ENCODE peak calls at places on chromosomes 11 and 22, in five cellular contexts. N is NCI-H460; L is iPS DF 19.7; V is posterior vena cava; C is activated T-cell treated with anti-CD3 and anti-CD28 coated beads, Interleukin-2, amount 50 U/mL, for 72 hours. G is an unnamed sample.

GRCh38 chr11:111913997-111914396 is 1.5 kb downstream of the HSPB2 start:
- DNase-seq in L (no peak), N (no peak), V (no peak), C (no peak), G (no peak)

GRCh38 chr11:19232910-19233503 is 7.7 kb downstream of the E2F8 start:
- DNase-seq in C (no peak), L (no peak), V (no peak), N (no peak), G (no peak)

GRCh38 chr11:35933572-35933925 is 10.3 kb upstream of the LDLRAD3 start:
- DNase-seq in N (no peak), V (no peak), C (no peak), L (no peak), G (no peak)

GRCh38 chr11:118846181-118846946 is 37.3 kb upstream of the CXCR5 start:
- DNase-seq in N (no peak), L (no peak), C (no peak), V (peak), G (no peak)

GRCh38 chr11:1372660-1373059 is 17.1 kb upstream of the BRSK2 start:
- DNase-seq in V (no peak), N (no peak), L (no peak), C (no peak), G (no peak)

GRCh38 chr11:2673871-2674471 is 25.8 kb downstream of the KCNQ1OT1 start:
- DNase-seq in L (no peak), C (no peak), N (no peak), V (peak), G (no peak)

GRCh38 chr22:43001271-43002197 is 13.4 kb downstream of the PACSIN2 start:
- DNase-seq in L (no peak), C (no peak), V (peak), N (no peak), G (no peak)

GRCh38 chr22:19811811-19812771 is 42.6 kb downstream of the GNB1L start:
- DNase-seq in V (peak), C (no peak), N (no peak), L (no peak), G (no peak)

GRCh38 chr11:75107187-75107586 is 10.5 kb upstream of the OR2AT4 start:
- DNase-seq in N (no peak), C (no peak), V (no peak), L (no peak), G (no peak)

GRCh38 chr11:68325894-68326220 is 13.5 kb downstream of the LRP5 start:
- DNase-seq in L (no peak), N (no peak), C (no peak), V (no peak), G (no peak)

GRCh38 chr11:108960498-108960897 is 295.6 kb downstream of the DDX10 start:
- DNase-seq in V (no peak), C (no peak), N (no peak), L (peak), G (no peak)

GRCh38 chr11:75273989-75274391 is 33.4 kb downstream of the TPBGL start:
- DNase-seq in L (no peak), C (no peak), V (peak), N (no peak), G (no peak)

GRCh38 chr22:47191630-47192105 is 429.2 kb downstream of the TBC1D22A start:
- DNase-seq in C (no peak), N (no peak), L (no peak), V (no peak), G (no peak)

GRCh38 chr22:34308101-34308500 is 387.8 kb upstream of the LARGE1 start:
- DNase-seq in N (no peak), L (no peak), V (no peak), C (no peak), G (no peak)

GRCh38 chr22:20080776-20081654 is 974 bp downstream of the DGCR8 start:
- DNase-seq in L (no peak), C (peak), V (no peak), N (no peak), G (no peak)

GRCh38 chr11:125338886-125339811 is 156.9 kb downstream of the FEZ1 start:
- DNase-seq in L (no peak), C (no peak), N (no peak), V (peak), G (no peak)

GRCh38 chr22:39241632-39242388 is 3.0 kb downstream of the PDGFB start:
- DNase-seq in L (no peak), C (peak), N (no peak), V (no peak), G (no peak)

GRCh38 chr11:13013054-13013488 is 4.0 kb downstream of the RASSF10 start:
- DNase-seq in N (no peak), L (no peak), V (no peak), C (no peak), G (no peak)

GRCh38 chr22:38792833-38793232 is 1.1 kb downstream of the DNAL4 start:
- DNase-seq in L (no peak), V (no peak), C (peak), N (no peak), G (no peak)

GRCh38 chr11:12430912-12431311 is 53.5 kb downstream of the PARVA start:
- DNase-seq in C (no peak), V (no peak), L (no peak), N (no peak), G (no peak)

GRCh38 chr11:8368194-8368593 is 104.5 kb upstream of the LMO1 start:
- DNase-seq in L (no peak), V (peak), C (no peak), N (no peak), G (no peak)

GRCh38 chr11:32006799-32007388 is 84.0 kb upstream of the RCN1 start:
- DNase-seq in C (peak), N (peak), L (no peak), V (no peak), G (no peak)

GRCh38 chr11:15577519-15577918 is 462.8 kb downstream of the INSC start:
- DNase-seq in N (no peak), V (no peak), L (no peak), C (no peak), G (no peak)

GRCh38 chr22:28711820-28712777 is 29.5 kb downstream of the CHEK2 start:
- DNase-seq in L (no peak), N (peak), V (no peak), C (no peak), G (peak)

GRCh38 chr11:72683782-72684200 is 9.6 kb upstream of the PDE2A start:
- DNase-seq in L (no peak), C (peak), V (peak), N (peak), G (no peak)

GRCh38 chr11:103892603-103893002 is 143.8 kb upstream of the DDI1 start:
- DNase-seq in N (no peak), L (no peak), C (no peak), V (no peak), G (no peak)

GRCh38 chr11:133081730-133082452 is 450.4 kb downstream of the OPCML start:
- DNase-seq in N (no peak), V (no peak), L (no peak), C (no peak), G (no peak)

GRCh38 chr11:86737752-86738151 is 62.6 kb upstream of the PRSS23 start:
- DNase-seq in C (no peak), L (no peak), V (no peak), N (peak), G (no peak)

GRCh38 chr11:131982154-131982553 is 611.7 kb downstream of the NTM start:
- DNase-seq in L (peak), N (no peak), V (no peak), C (no peak), G (no peak)